ENCODE peak calls at places on chromosome 3, in ten cellular contexts. C is psoas muscle; R is HCT116; M is body of pancreas; T is colonic mucosa; B is neural progenitor cell; Q is ascending aorta; O is right cardiac atrium; N is CD8-positive, alpha-beta memory T cell; P is mesendoderm. V is an unnamed sample. For H3K4me1, the result is how much of the 10 kb centered on the place peaks cover.

GRCh38 chr3:139537325-139537724 is 2.2 kb downstream of the RBP1 start:
- DNase-seq in C (no peak), R (peak), M (no peak), T (no peak), B (no peak), Q (no peak), O (no peak), N (no peak), P (peak), V (no peak)

GRCh38 chr3:131393868-131394267 is 12.3 kb downstream of the NUDT16 start:
- DNase-seq in C (no peak), R (no peak), M (no peak), T (no peak), B (no peak), Q (no peak), O (no peak), N (no peak), P (no peak), V (no peak)

GRCh38 chr3:134143828-134144390 is 106.8 kb downstream of the RYK start:
- DNase-seq in C (no peak), R (no peak), M (no peak), T (no peak), B (no peak), Q (no peak), O (no peak), N (no peak), P (no peak), V (no peak)

GRCh38 chr3:48125026-48125704 is 63.1 kb downstream of the CDC25A start:
- DNase-seq in C (no peak), R (no peak), M (peak), T (no peak), B (no peak), Q (no peak), O (no peak), N (no peak), P (peak), V (no peak)

GRCh38 chr3:23442598-23443383 is 239.7 kb downstream of the UBE2E2 start:
- DNase-seq in C (no peak), R (no peak), M (no peak), T (no peak), B (no peak), Q (no peak), O (no peak), N (no peak), P (peak), V (no peak)

GRCh38 chr3:139434764-139435291 is 41.5 kb downstream of the RBP2 start:
- DNase-seq in C (no peak), R (no peak), M (peak), T (no peak), B (no peak), Q (no peak), O (no peak), N (no peak), P (peak), V (no peak)

GRCh38 chr3:189685854-189686253 is 54.7 kb downstream of the TP63 start:
- DNase-seq in C (no peak), R (peak), M (no peak), T (no peak), B (no peak), Q (no peak), O (no peak), N (no peak), P (no peak), V (no peak)

GRCh38 chr3:178512627-178513026 is 23.6 kb upstream of the KCNMB2 start:
- DNase-seq in C (no peak), R (no peak), M (no peak), T (no peak), B (no peak), Q (no peak), O (no peak), N (no peak), P (no peak), V (no peak)

GRCh38 chr3:179451335-179452165 is at the start of gene GNB4:
- DNase-seq in C (peak), R (no peak), M (peak), T (peak), B (peak), Q (peak), O (peak), N (no peak), P (peak), V (peak)

GRCh38 chr3:41863024-41863423 is 98.9 kb downstream of the ULK4 start:
- DNase-seq in C (no peak), R (peak), M (no peak), T (no peak), B (peak), Q (no peak), O (no peak), N (no peak), P (peak), V (no peak)

GRCh38 chr3:34012102-34012461 is 213.7 kb downstream of the PDCD6IP start:
- DNase-seq in C (no peak), R (peak), M (peak), T (no peak), B (peak), Q (no peak), O (no peak), N (no peak), P (peak), V (no peak)

GRCh38 chr3:71859128-71859519 is 74.2 kb upstream of the PROK2 start:
- DNase-seq in C (no peak), R (peak), M (peak), T (no peak), B (peak), Q (no peak), O (no peak), N (peak), P (peak), V (no peak)

GRCh38 chr3:177468331-177468730 is 271.0 kb upstream of the TBL1XR1 start:
- DNase-seq in C (no peak), R (no peak), M (peak), T (no peak), B (no peak), Q (no peak), O (peak), N (no peak), P (peak), V (peak)

GRCh38 chr3:72625616-72626337 is 222.5 kb downstream of the SHQ1 start:
- DNase-seq in C (no peak), R (no peak), M (no peak), T (no peak), B (no peak), Q (no peak), O (no peak), N (no peak), P (no peak), V (no peak)

GRCh38 chr3:103056552-103056951 is 621.7 kb downstream of the ZPLD1 start:
- DNase-seq in C (no peak), R (no peak), M (no peak), T (no peak), B (no peak), Q (no peak), O (no peak), N (no peak), P (no peak), V (no peak)

GRCh38 chr3:59818033-59818936 is 768.5 kb upstream of the CFAP20DC start:
- DNase-seq in C (peak), R (peak), M (peak), T (peak), B (peak), Q (peak), O (peak), N (no peak), P (no peak), V (peak)

GRCh38 chr3:60743631-60744164 is 507.6 kb downstream of the FHIT start:
- DNase-seq in C (no peak), R (no peak), M (no peak), T (no peak), B (peak), Q (no peak), O (no peak), N (no peak), P (peak), V (no peak)

GRCh38 chr3:33980252-33980651 is 181.8 kb downstream of the PDCD6IP start:
- DNase-seq in C (no peak), R (peak), M (no peak), T (no peak), B (peak), Q (no peak), O (no peak), N (no peak), P (peak), V (no peak)

GRCh38 chr3:40290396-40290795 is 19.1 kb upstream of the EIF1B start:
- DNase-seq in C (no peak), R (no peak), M (no peak), T (no peak), B (no peak), Q (no peak), O (peak), N (peak), P (no peak), V (no peak)

GRCh38 chr3:146581877-146582508 is 23.2 kb downstream of the PLSCR5 start:
- DNase-seq in C (no peak), R (no peak), M (no peak), T (no peak), B (no peak), Q (no peak), O (no peak), N (no peak), P (peak), V (no peak)

GRCh38 chr3:52054689-52055511 is 1.5 kb downstream of the DUSP7 start:
- DNase-seq in C (no peak), R (no peak), M (no peak), T (peak), B (peak), Q (no peak), O (no peak), N (no peak), P (peak), V (no peak)

GRCh38 chr3:50327129-50327528 is 894 bp downstream of the TUSC2 start:
- DNase-seq in C (no peak), R (no peak), M (no peak), T (no peak), B (no peak), Q (no peak), O (no peak), N (no peak), P (no peak), V (no peak)
- H3K4me1 ChIP-seq in C (under half), R (under half), M (under half), T (under half), B (under half), Q (under half), O (under half), N (under half), P (under half), V (under half)

GRCh38 chr3:50610181-50610971 is 1.2 kb downstream of the CISH start:
- DNase-seq in C (peak), R (no peak), M (peak), T (peak), B (no peak), Q (no peak), O (no peak), N (peak), P (no peak), V (no peak)

GRCh38 chr3:50611464-50612233 is at the start of gene CISH:
- DNase-seq in C (peak), R (no peak), M (peak), T (peak), B (peak), Q (peak), O (peak), N (peak), P (peak), V (peak)

GRCh38 chr3:50609743-50610085 is 1.9 kb downstream of the CISH start:
- DNase-seq in C (no peak), R (no peak), M (no peak), T (no peak), B (no peak), Q (no peak), O (no peak), N (no peak), P (no peak), V (no peak)

GRCh38 chr3:50612234-50612972 is 829 bp upstream of the CISH start:
- DNase-seq in C (no peak), R (no peak), M (no peak), T (no peak), B (no peak), Q (no peak), O (no peak), N (peak), P (no peak), V (no peak)

DNA sequence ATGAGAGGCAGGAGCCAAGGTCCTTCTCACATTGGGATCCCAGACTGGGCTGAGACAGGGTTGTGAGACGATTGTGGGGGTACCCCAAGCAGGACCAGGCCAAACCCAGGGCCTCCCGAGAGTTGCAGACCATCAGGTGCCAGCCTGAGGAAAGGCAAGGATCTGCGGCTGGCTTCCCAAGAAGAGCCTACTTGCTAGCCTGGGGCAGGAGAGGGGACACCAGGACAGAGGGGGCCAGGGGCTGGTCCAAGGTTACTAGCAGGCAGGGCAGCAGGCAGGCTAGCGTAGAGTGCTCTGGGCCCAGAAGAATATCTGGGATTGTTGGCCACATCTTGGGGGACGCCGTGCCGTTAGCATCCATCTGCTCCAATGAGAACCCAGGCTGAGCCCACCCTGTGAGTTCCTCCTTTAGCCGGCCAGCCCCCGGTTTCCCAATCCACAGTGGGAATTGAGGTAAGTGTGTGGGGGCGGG is 546 bp downstream of the CISH start:
- DNase-seq in C (no peak), R (no peak), M (no peak), T (no peak), B (no peak), Q (no peak), O (no peak), N (no peak), P (no peak), V (no peak)
- H3K4me1 ChIP-seq in C (half or more), R (under half), M (half or more), T (under half), B (under half), Q (under half), O (under half), N (half or more), P (under half), V (under half)

DNA sequence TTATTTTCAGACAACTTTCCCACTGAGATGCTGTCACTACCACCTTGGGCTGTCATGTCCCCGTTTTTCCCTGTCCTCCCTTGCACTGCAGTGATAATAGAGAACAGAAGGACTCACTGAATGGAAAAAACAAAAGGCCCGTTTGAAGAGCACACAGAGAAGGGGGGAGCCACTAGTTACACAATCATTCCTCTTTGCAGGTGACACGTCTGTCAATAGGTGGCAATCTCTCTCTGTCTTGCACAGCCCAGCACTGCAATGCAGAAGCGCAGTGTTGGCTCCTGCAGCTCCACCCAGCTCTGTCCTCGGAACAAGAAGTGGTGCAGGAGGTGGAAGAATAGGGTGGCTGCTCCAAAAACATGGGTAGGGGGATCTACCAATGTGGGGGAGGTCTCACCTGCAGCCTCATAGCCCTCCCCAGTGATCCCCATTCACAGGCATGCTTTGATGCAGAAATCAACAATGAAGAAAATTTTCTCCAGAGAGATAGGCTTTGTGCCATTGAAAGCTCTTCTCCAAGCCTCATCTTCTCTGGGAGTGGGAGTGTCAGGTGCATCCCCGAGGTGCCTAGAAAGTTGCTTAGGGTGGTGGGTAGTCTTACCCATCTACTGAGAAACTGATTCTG is 31.8 kb downstream of the FSTL1 start:
- DNase-seq in C (no peak), R (peak), M (peak), T (peak), B (peak), Q (no peak), O (no peak), N (no peak), P (peak), V (peak)
- H3K4me1 ChIP-seq in C (under half), R (under half), M (under half), T (under half), B (under half), Q (half or more), O (under half), N (under half), P (under half), V (under half)

DNA sequence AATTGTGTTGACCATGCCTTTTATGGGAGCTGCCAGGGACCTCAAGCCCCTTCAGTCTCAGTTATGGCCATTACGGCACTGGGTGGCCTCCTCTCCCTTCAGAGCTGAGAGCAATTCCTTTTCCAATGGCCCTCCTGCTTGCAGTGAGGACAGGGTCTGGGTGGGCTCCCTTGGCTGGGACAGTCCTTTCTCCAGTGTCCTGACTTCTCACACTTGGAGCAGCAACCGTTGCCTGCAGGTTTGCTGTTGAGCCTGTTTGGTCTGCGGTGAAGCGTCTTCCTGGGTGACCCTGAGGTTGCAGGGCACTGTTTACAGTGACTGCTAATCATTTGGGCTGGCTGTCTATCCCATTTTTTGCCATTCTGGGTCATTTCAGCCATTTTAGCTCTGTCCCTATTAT is 3.5 kb upstream of the CCDC80 start:
- DNase-seq in C (no peak), R (no peak), M (no peak), T (no peak), B (no peak), Q (no peak), O (no peak), N (no peak), P (peak), V (no peak)
- H3K4me1 ChIP-seq in C (under half), R (under half), M (under half), T (under half), B (half or more), Q (under half), O (under half), N (under half), P (under half), V (under half)

GRCh38 chr3:58349792-58350626 is 17.3 kb downstream of the PXK start:
- DNase-seq in C (no peak), R (no peak), M (no peak), T (no peak), B (no peak), Q (no peak), O (no peak), N (no peak), P (no peak), V (no peak)
- H3K4me1 ChIP-seq in C (under half), R (under half), M (under half), T (under half), B (under half), Q (under half), O (under half), N (under half), P (under half), V (under half)